ENCODE peak calls at places on chromosomes 7 and 10, in five cellular contexts. I is H1, Q is GM12878, D is HepG2, G is K562. V is an unnamed sample.

GRCh38 chr7:155163696-155164095 is 93.6 kb downstream of the HTR5A start:
- DNase-seq in G (no peak), D (no peak), Q (no peak), I (no peak), V (no peak)

GRCh38 chr7:131827421-131827820 is 271.0 kb upstream of the PODXL start:
- DNase-seq in Q (no peak), I (no peak), D (no peak), G (no peak), V (no peak)

GRCh38 chr10:1522237-1522636 is 215.1 kb downstream of the ADARB2 start:
- DNase-seq in Q (no peak), G (no peak), I (peak; percentile 43), D (no peak), V (no peak)

GRCh38 chr7:36082910-36083309 is 70.1 kb upstream of the EEPD1 start:
- DNase-seq in G (peak; percentile 33), Q (no peak), I (no peak), D (no peak), V (peak; percentile 60)

GRCh38 chr10:103456074-103456660 is 2.5 kb downstream of the CALHM1 start:
- DNase-seq in Q (no peak), G (no peak), D (no peak), I (no peak), V (no peak)

GRCh38 chr7:46848944-46849343 is 733.0 kb downstream of the TNS3 start:
- DNase-seq in Q (no peak), G (no peak), D (no peak), I (no peak), V (no peak)

GRCh38 chr10:23522345-23522744 is 83.5 kb downstream of the OTUD1 start:
- DNase-seq in I (no peak), Q (no peak), D (no peak), G (no peak), V (no peak)

GRCh38 chr7:101237206-101238067 is at the start of gene CLDN15:
- DNase-seq in G (no peak), Q (no peak), I (peak; percentile 49), D (peak; percentile 66), V (no peak)

GRCh38 chr7:1669954-1670893 is at the start of gene ELFN1:
- DNase-seq in G (peak; percentile 65), D (no peak), I (peak; percentile 82), Q (no peak), V (peak; percentile 90)

GRCh38 chr7:36726311-36726710 is 2.0 kb upstream of the AOAH start:
- DNase-seq in G (no peak), D (no peak), I (no peak), Q (no peak), V (no peak)

GRCh38 chr10:43262043-43262901 is 4.6 kb downstream of the RASGEF1A start:
- DNase-seq in G (no peak), I (peak; percentile 54), Q (no peak), D (no peak), V (peak; percentile 76)

GRCh38 chr10:109205929-109206585 is 717.3 kb downstream of the XPNPEP1 start:
- DNase-seq in D (no peak), I (no peak), G (no peak), Q (no peak), V (no peak)

GRCh38 chr7:137882261-137882668 is 35.5 kb upstream of the DGKI start:
- DNase-seq in I (no peak), G (peak; percentile 66), Q (peak; percentile 43), D (no peak), V (no peak)

GRCh38 chr7:29626730-29627129 is 63.1 kb downstream of the PRR15 start:
- DNase-seq in Q (no peak), I (no peak), D (no peak), G (no peak), V (no peak)

GRCh38 chr7:41047192-41047591 is 655.7 kb downstream of the INHBA start:
- DNase-seq in I (peak; percentile 1), Q (no peak), D (no peak), G (no peak), V (no peak)

GRCh38 chr7:54944179-54944578 is 74.6 kb upstream of the EGFR start:
- DNase-seq in Q (no peak), D (no peak), G (no peak), I (no peak), V (no peak)

GRCh38 chr10:122849900-122850605 is 4.4 kb upstream of the CUZD1 start:
- DNase-seq in G (no peak), D (no peak), Q (no peak), I (no peak), V (no peak)

GRCh38 chr7:47371733-47372368 is 210.1 kb downstream of the TNS3 start:
- DNase-seq in I (no peak), G (peak; percentile 58), Q (no peak), D (no peak), V (peak; percentile 30)

GRCh38 chr10:13056461-13057077 is 43.4 kb upstream of the OPTN start:
- DNase-seq in Q (no peak), D (no peak), I (no peak), G (no peak), V (peak; percentile 35)

GRCh38 chr7:86002858-86003257 is 640.9 kb upstream of the GRM3 start:
- DNase-seq in G (no peak), Q (no peak), D (no peak), I (no peak), V (no peak)

GRCh38 chr7:120402368-120402767 is 129.4 kb downstream of the KCND2 start:
- DNase-seq in G (no peak), D (no peak), Q (no peak), I (no peak), V (no peak)

GRCh38 chr7:617614-618538 is 98.2 kb upstream of the PDGFA start:
- DNase-seq in Q (no peak), D (peak; percentile 54), G (no peak), I (no peak), V (no peak)

GRCh38 chr7:77266162-77266807 is 66.7 kb upstream of the FGL2 start:
- DNase-seq in G (no peak), I (no peak), D (no peak), Q (peak; percentile 33), V (no peak)

GRCh38 chr10:30158325-30158960 is 99.1 kb upstream of the JCAD start:
- DNase-seq in Q (no peak), G (no peak), D (no peak), I (no peak), V (no peak)

GRCh38 chr10:75773139-75773801 is 341.8 kb downstream of the LRMDA start:
- DNase-seq in G (no peak), I (no peak), Q (no peak), D (peak; percentile 92), V (no peak)

GRCh38 chr10:92720306-92721165 is 30.8 kb downstream of the HHEX start:
- DNase-seq in I (no peak), G (no peak), D (no peak), Q (no peak), V (no peak)

GRCh38 chr7:105638942-105639495 is 57.7 kb upstream of the EFCAB10 start:
- DNase-seq in G (no peak), Q (no peak), D (no peak), I (peak; percentile 80), V (peak; percentile 95)

GRCh38 chr10:14604181-14605142 is 170.2 kb downstream of the FAM107B start:
- DNase-seq in Q (no peak), D (no peak), G (peak; percentile 91), I (peak; percentile 67), V (peak; percentile 74)

DNA sequence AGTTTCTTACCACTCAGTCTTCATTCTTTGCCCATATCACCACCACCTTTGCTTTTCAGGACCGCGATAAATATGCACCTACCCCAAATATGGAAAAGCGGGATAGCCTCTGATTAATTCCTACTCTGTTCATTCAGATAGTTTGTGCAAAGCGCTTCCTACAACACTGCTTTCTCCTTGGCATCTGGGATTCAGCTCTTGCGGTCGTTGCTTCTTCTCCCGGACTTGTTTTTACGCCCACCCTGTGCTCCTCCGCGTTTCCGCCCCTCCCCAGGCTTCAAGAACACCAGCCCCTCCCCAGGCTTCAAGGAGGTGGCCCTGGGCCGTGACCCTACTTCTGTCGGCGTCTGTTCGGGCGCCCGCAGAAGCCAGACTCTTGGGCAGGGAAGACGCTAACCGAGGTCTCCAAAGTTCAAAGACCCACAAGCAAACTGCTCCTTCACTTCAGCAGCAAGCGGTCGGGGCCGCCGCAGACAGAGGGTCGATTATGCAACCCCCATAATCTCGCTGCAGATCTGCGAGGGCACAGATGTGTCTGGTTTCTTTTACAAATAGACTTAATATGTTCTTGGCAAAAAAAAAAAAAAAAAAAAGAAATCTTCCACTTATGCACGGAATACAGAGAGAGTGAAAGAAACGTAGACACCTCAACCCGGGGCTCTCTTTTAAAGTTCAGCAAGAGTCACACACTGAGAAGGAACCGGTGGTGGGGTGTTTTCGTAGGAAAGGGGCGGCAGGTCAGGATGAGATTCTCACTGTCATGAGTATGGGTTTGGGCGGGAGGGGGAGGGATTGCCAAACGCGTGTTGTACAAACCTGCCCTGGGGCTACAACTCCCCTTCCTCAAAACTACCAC is 2.0 kb downstream of the DLX5 start:
- DNase-seq in G (no peak), I (peak; percentile 51), D (no peak), Q (no peak), V (peak; percentile 39)
- H2AFZ ChIP-seq in G (no peak overlapping the region), I (no peak overlapping the region), D (no peak overlapping the region), Q (no peak overlapping the region), V (no peak overlapping the region)

GRCh38 chr10:68633281-68633680 is 73.1 kb downstream of the TET1 start:
- DNase-seq in D (no peak), Q (no peak), I (no peak), G (no peak), V (no peak)

GRCh38 chr10:68625316-68625921 is 65.3 kb downstream of the TET1 start:
- DNase-seq in I (no peak), G (no peak), Q (no peak), D (no peak), V (no peak)

GRCh38 chr10:68633816-68634466 is 73.8 kb downstream of the TET1 start:
- DNase-seq in G (no peak), Q (no peak), I (no peak), D (no peak), V (no peak)

DNA sequence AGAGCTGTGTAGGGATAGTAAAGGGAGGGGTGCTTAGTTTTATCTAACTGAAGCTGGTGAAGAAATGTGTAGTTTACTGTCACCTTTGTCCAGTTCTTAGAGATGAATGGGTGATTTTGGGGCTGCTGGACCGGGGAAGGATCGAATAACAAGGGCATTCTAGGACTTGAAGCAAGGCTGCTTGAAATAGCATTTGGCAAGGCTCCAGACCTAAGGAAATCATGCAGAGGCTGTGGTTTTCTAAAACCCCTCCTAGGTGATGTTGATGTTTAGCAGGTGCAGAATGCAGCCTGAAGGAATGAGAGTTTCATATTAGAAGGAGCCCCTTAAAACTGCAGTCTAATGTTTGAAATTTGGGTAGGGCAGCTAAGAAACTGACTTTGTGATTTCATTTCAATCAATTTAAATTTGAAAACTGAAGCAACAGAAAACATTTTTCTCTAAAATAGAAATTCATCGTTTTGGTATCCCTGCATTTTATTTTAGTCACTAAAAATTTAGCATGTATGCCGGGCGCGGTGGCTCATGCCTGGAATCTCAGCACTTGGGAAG is 68.5 kb downstream of the TET1 start:
- DNase-seq in D (no peak), G (no peak), Q (no peak), I (no peak), V (no peak)
- TF ChIP-seq CREB1 in D (no peak), G (no peak), Q (no peak), I (no peak), V (no peak)

GRCh38 chr10:33201056-33201780 is 133.2 kb downstream of the NRP1 start:
- DNase-seq in Q (no peak), D (no peak), G (no peak), I (no peak), V (no peak)
- H2AFZ ChIP-seq in Q (no peak overlapping the region), D (no peak overlapping the region), G (no peak overlapping the region), I (no peak overlapping the region), V (no peak overlapping the region)

DNA sequence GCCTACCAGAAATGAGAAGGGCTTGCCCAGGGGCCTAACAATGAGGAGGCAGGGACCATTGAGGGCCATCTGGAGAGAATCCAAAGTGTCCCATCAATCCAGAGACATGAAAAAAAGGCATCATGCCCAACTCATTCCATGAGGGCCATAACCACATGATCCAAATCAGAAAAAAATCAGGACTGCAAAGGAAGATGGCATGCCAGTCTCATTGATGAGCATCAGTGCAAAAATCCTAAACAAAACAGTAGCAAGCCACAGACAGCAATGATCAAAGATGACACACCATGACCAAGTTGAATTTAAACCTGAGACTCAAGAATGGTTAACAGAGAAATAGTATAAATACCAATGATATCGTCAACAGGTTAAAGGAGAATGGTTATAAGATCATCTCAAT is 7.0 kb upstream of the CYP3A4 start:
- DNase-seq in I (no peak), G (no peak), Q (no peak), D (peak; percentile 12), V (no peak)
- TF ChIP-seq CREB1 in I (no peak), G (no peak), Q (no peak), D (no peak), V (no peak)

V was measured in GM23338.